ENCODE peak calls at places on chromosome 14, in four cellular contexts. One of them, this sample, is unnamed.

GRCh38 chr14:94373708-94374107 is 14.7 kb downstream of the SERPINA1 start:
- DNase-seq in ELF-1: no peak
- DNase-seq in KG1: no peak
- DNase-seq in T-helper 17 cell: no peak
- DNase-seq in this sample: no peak

GRCh38 chr14:55699131-55700057 is 119.4 kb downstream of the KTN1 start:
- DNase-seq in T-helper 17 cell: no peak
- DNase-seq in ELF-1: peak
- DNase-seq in KG1: no peak
- DNase-seq in this sample: no peak

GRCh38 chr14:68683326-68683725 is 109.5 kb downstream of the ZFP36L1 start:
- DNase-seq in KG1: no peak
- DNase-seq in T-helper 17 cell: no peak
- DNase-seq in ELF-1: peak
- DNase-seq in this sample: no peak

GRCh38 chr14:73743431-73743931 is 29.3 kb upstream of the PNMA1 start:
- DNase-seq in T-helper 17 cell: peak
- DNase-seq in KG1: peak
- DNase-seq in ELF-1: no peak
- DNase-seq in this sample: peak

GRCh38 chr14:55454264-55455151 is 14.1 kb upstream of the TBPL2 start:
- DNase-seq in KG1: peak
- DNase-seq in ELF-1: peak
- DNase-seq in T-helper 17 cell: no peak
- DNase-seq in this sample: no peak

GRCh38 chr14:50396636-50397460 is at the start of gene CDKL1:
- DNase-seq in ELF-1: peak
- DNase-seq in KG1: no peak
- DNase-seq in T-helper 17 cell: peak
- DNase-seq in this sample: peak

GRCh38 chr14:75578786-75579781 is 664 bp downstream of the FLVCR2 start:
- DNase-seq in KG1: no peak
- DNase-seq in T-helper 17 cell: no peak
- DNase-seq in ELF-1: no peak
- DNase-seq in this sample: no peak

GRCh38 chr14:100388137-100389050 is 65.3 kb downstream of the SLC25A47 start:
- DNase-seq in ELF-1: no peak
- DNase-seq in KG1: no peak
- DNase-seq in T-helper 17 cell: no peak
- DNase-seq in this sample: no peak

GRCh38 chr14:100994082-100994481 is 90.6 kb upstream of the RTL1 start:
- DNase-seq in T-helper 17 cell: no peak
- DNase-seq in KG1: no peak
- DNase-seq in ELF-1: no peak
- DNase-seq in this sample: no peak

GRCh38 chr14:105116451-105117256 is 51.4 kb upstream of the GPR132 start:
- DNase-seq in T-helper 17 cell: no peak
- DNase-seq in ELF-1: no peak
- DNase-seq in KG1: no peak
- DNase-seq in this sample: no peak

GRCh38 chr14:21017528-21018245 is 7.2 kb downstream of the NDRG2 start:
- DNase-seq in T-helper 17 cell: no peak
- DNase-seq in ELF-1: no peak
- DNase-seq in KG1: no peak
- DNase-seq in this sample: no peak

GRCh38 chr14:49593016-49593415 is 5.7 kb upstream of the LRR1 start:
- DNase-seq in ELF-1: no peak
- DNase-seq in KG1: no peak
- DNase-seq in T-helper 17 cell: no peak
- DNase-seq in this sample: no peak

GRCh38 chr14:23513466-23514008 is 38.0 kb downstream of the ZFHX2 start:
- DNase-seq in ELF-1: no peak
- DNase-seq in KG1: no peak
- DNase-seq in T-helper 17 cell: no peak
- DNase-seq in this sample: no peak

GRCh38 chr14:68469208-68469713 is 323.6 kb downstream of the ZFP36L1 start:
- DNase-seq in ELF-1: no peak
- DNase-seq in T-helper 17 cell: no peak
- DNase-seq in KG1: no peak
- DNase-seq in this sample: no peak

GRCh38 chr14:87522575-87522974 is 470.4 kb downstream of the GALC start:
- DNase-seq in ELF-1: peak
- DNase-seq in T-helper 17 cell: no peak
- DNase-seq in KG1: no peak
- DNase-seq in this sample: no peak

GRCh38 chr14:70906785-70907171 is 481 bp upstream of the PCNX1 start:
- DNase-seq in ELF-1: no peak
- DNase-seq in T-helper 17 cell: no peak
- DNase-seq in KG1: no peak
- DNase-seq in this sample: no peak

GRCh38 chr14:89509891-89510290 is 92.9 kb upstream of the FOXN3 start:
- DNase-seq in KG1: no peak
- DNase-seq in T-helper 17 cell: no peak
- DNase-seq in ELF-1: no peak
- DNase-seq in this sample: no peak

GRCh38 chr14:68979021-68979721 is at the start of gene ACTN1:
- DNase-seq in KG1: no peak
- DNase-seq in T-helper 17 cell: peak
- DNase-seq in ELF-1: peak
- DNase-seq in this sample: peak

GRCh38 chr14:92122351-92122677 is 545 bp downstream of the CPSF2 start:
- DNase-seq in KG1: no peak
- DNase-seq in T-helper 17 cell: no peak
- DNase-seq in ELF-1: no peak
- DNase-seq in this sample: no peak

GRCh38 chr14:93112891-93113677 is 2.6 kb downstream of the ITPK1 start:
- DNase-seq in ELF-1: peak
- DNase-seq in KG1: peak
- DNase-seq in T-helper 17 cell: peak
- DNase-seq in this sample: peak

GRCh38 chr14:90820958-90821357 is 4.7 kb upstream of the TTC7B start:
- DNase-seq in KG1: peak
- DNase-seq in ELF-1: no peak
- DNase-seq in T-helper 17 cell: peak
- DNase-seq in this sample: no peak

GRCh38 chr14:102819790-102820330 is 42.6 kb downstream of the TRAF3 start:
- DNase-seq in KG1: no peak
- DNase-seq in T-helper 17 cell: no peak
- DNase-seq in ELF-1: no peak
- DNase-seq in this sample: no peak

This sample was measured in effector CD8-positive, alpha-beta T cell.